ENCODE peak calls at places on chromosomes 13 and 19, in seven cellular contexts. H, V, U, B, Z, N and Y are unnamed samples.

GRCh38 chr19:18416778-18417249 is 2.4 kb upstream of the SSBP4 start:
- DNase-seq in H (peak), V (peak), U (peak), B (peak), Z (peak), N (peak), Y (peak)

GRCh38 chr19:1653300-1653628 is 849 bp upstream of the TCF3 start:
- DNase-seq in H (no peak), V (no peak), U (no peak), B (no peak), Z (no peak), N (no peak), Y (no peak)

GRCh38 chr13:110306340-110306959 is 507 bp downstream of the COL4A1 start:
- DNase-seq in H (no peak), V (peak), U (peak), B (no peak), Z (no peak), N (no peak), Y (peak)

GRCh38 chr13:114021464-114022308 is 47.8 kb upstream of the C13orf46 start:
- DNase-seq in H (no peak), V (no peak), U (no peak), B (no peak), Z (no peak), N (no peak), Y (no peak)

GRCh38 chr13:109784590-109785140 is 1.7 kb downstream of the IRS2 start:
- DNase-seq in H (peak), V (peak), U (peak), B (peak), Z (peak), N (peak), Y (peak)

GRCh38 chr13:94309997-94310842 is 169.3 kb downstream of the DCT start:
- DNase-seq in H (no peak), V (peak), U (no peak), B (no peak), Z (peak), N (no peak), Y (peak)

GRCh38 chr19:48925240-48925843 is 8.2 kb upstream of the DHDH start:
- DNase-seq in H (no peak), V (no peak), U (no peak), B (no peak), Z (peak), N (no peak), Y (peak)

GRCh38 chr19:46704379-46705076 is 12.4 kb downstream of the PRKD2 start:
- DNase-seq in H (peak), V (peak), U (peak), B (peak), Z (no peak), N (peak), Y (peak)

GRCh38 chr13:49908637-49909036 is 27.5 kb downstream of the SPRYD7 start:
- DNase-seq in H (no peak), V (no peak), U (no peak), B (no peak), Z (no peak), N (no peak), Y (no peak)

GRCh38 chr13:69324109-69324886 is 783.3 kb upstream of the ATXN8OS start:
- DNase-seq in H (peak), V (no peak), U (peak), B (no peak), Z (no peak), N (no peak), Y (no peak)

GRCh38 chr19:19460761-19461265 is 54.5 kb downstream of the TSSK6 start:
- DNase-seq in H (no peak), V (peak), U (peak), B (peak), Z (peak), N (peak), Y (peak)

GRCh38 chr13:35164324-35164932 is 222.4 kb downstream of the NBEA start:
- DNase-seq in H (peak), V (peak), U (peak), B (no peak), Z (peak), N (no peak), Y (peak)

GRCh38 chr13:32022292-32022691 is 9.3 kb upstream of the FRY start:
- DNase-seq in H (no peak), V (no peak), U (peak), B (no peak), Z (no peak), N (no peak), Y (no peak)

GRCh38 chr13:111854403-111854802 is 212.5 kb upstream of the SOX1 start:
- DNase-seq in H (no peak), V (no peak), U (peak), B (no peak), Z (no peak), N (no peak), Y (no peak)

GRCh38 chr13:41960195-41960699 is 662 bp downstream of the VWA8 start:
- DNase-seq in H (peak), V (peak), U (peak), B (no peak), Z (peak), N (no peak), Y (peak)

GRCh38 chr19:33177417-33177976 is 16.6 kb upstream of the LRP3 start:
- DNase-seq in H (peak), V (peak), U (peak), B (no peak), Z (no peak), N (no peak), Y (no peak)

GRCh38 chr13:48642061-48642460 is 11.7 kb upstream of the CYSLTR2 start:
- DNase-seq in H (no peak), V (no peak), U (no peak), B (no peak), Z (no peak), N (no peak), Y (no peak)

GRCh38 chr19:18788782-18789421 is 2.2 kb downstream of the COMP start:
- DNase-seq in H (no peak), V (no peak), U (no peak), B (no peak), Z (no peak), N (no peak), Y (no peak)

GRCh38 chr13:91722267-91722884 is 324.0 kb downstream of the GPC5 start:
- DNase-seq in H (peak), V (peak), U (peak), B (no peak), Z (peak), N (no peak), Y (peak)